ENCODE peak calls at places on chromosomes 3 and 15, in seven cellular contexts. F, C, S, L, N, Y and Q are unnamed samples.

GRCh38 chr15:95912728-95913127 is 417.8 kb upstream of the NR2F2 start:
- DNase-seq in C (no peak), L (no peak), F (no peak), N (no peak), S (no peak), Y (no peak), Q (no peak)

GRCh38 chr15:67824900-67825879 is at the start of gene SKOR1:
- DNase-seq in N (peak; percentile 89), Y (no peak), L (no peak), C (no peak), F (peak; percentile 50), S (no peak), Q (no peak)

GRCh38 chr15:67146875-67147381 is 81.5 kb downstream of the SMAD3 start:
- DNase-seq in S (no peak), N (peak; percentile 66), L (no peak), F (no peak), Y (peak; percentile 88), C (no peak), Q (no peak)

GRCh38 chr3:70249509-70250160 is 62.8 kb downstream of the MDFIC2 start:
- DNase-seq in Y (no peak), C (no peak), S (no peak), F (no peak), L (no peak), N (no peak), Q (no peak)

GRCh38 chr15:64781299-64781698 is 5.9 kb upstream of the RBPMS2 start:
- DNase-seq in L (no peak), S (no peak), N (no peak), F (no peak), Y (no peak), C (peak; percentile 56), Q (no peak)

GRCh38 chr15:100187677-100188076 is 154.1 kb downstream of the ADAMTS17 start:
- DNase-seq in N (peak; percentile 27), S (no peak), L (no peak), C (no peak), F (no peak), Y (no peak), Q (no peak)

GRCh38 chr3:5145120-5145519 is 23.0 kb downstream of the ARL8B start:
- DNase-seq in F (no peak), C (no peak), S (no peak), N (no peak), Y (no peak), L (no peak), Q (no peak)

GRCh38 chr15:52020253-52021085 is 1.4 kb downstream of the MAPK6 start:
- DNase-seq in Y (no peak), N (no peak), L (no peak), F (no peak), S (no peak), C (no peak), Q (no peak)

GRCh38 chr15:26831951-26832350 is 34.9 kb upstream of the GABRA5 start:
- DNase-seq in L (no peak), S (no peak), F (no peak), Y (no peak), C (no peak), N (no peak), Q (no peak)

GRCh38 chr3:9435320-9435719 is 37.9 kb downstream of the SETD5 start:
- DNase-seq in N (no peak), S (no peak), F (no peak), L (no peak), C (no peak), Y (no peak), Q (no peak)

GRCh38 chr15:51909591-51909990 is 62.0 kb downstream of the LEO1 start:
- DNase-seq in C (no peak), L (no peak), F (no peak), N (no peak), Y (no peak), S (no peak), Q (no peak)

GRCh38 chr15:29652595-29652994 is 169.7 kb downstream of the TJP1 start:
- DNase-seq in Y (no peak), S (no peak), L (no peak), C (no peak), F (no peak), N (no peak), Q (no peak)

GRCh38 chr3:127072971-127073851 is 90.3 kb downstream of the PLXNA1 start:
- DNase-seq in Y (no peak), S (no peak), C (no peak), F (no peak), N (no peak), L (no peak), Q (no peak)

GRCh38 chr3:109430911-109431563 is 93.7 kb upstream of the DPPA4 start:
- DNase-seq in S (no peak), N (peak; percentile 62), C (no peak), Y (no peak), F (no peak), L (no peak), Q (no peak)

GRCh38 chr3:14410501-14411165 is 8.2 kb downstream of the SLC6A6 start:
- DNase-seq in F (no peak), L (no peak), C (no peak), Y (no peak), S (no peak), N (no peak), Q (no peak)

GRCh38 chr3:77254967-77255831 is 215.3 kb downstream of the ROBO2 start:
- DNase-seq in N (peak; percentile 78), C (no peak), S (no peak), L (no peak), F (peak; percentile 60), Y (peak; percentile 44), Q (peak; percentile 25)

GRCh38 chr15:66774001-66774814 is 72.2 kb downstream of the SMAD6 start:
- DNase-seq in L (no peak), S (peak; percentile 85), Y (peak; percentile 95), C (peak; percentile 92), N (peak; percentile 98), F (peak; percentile 94), Q (peak; percentile 80)

GRCh38 chr3:132726341-132726823 is 4.2 kb upstream of the NPHP3 start:
- DNase-seq in S (no peak), L (no peak), Y (no peak), F (no peak), C (no peak), N (no peak), Q (peak; percentile 24)

GRCh38 chr3:195897853-195898415 is 10.4 kb downstream of the TNK2 start:
- DNase-seq in Y (no peak), F (no peak), L (no peak), N (peak; percentile 75), S (no peak), C (peak; percentile 7), Q (no peak)

GRCh38 chr3:9914559-9915251 is 2.2 kb upstream of the IL17RC start:
- DNase-seq in N (peak; percentile 57), S (no peak), C (peak; percentile 36), L (no peak), Y (no peak), F (no peak), Q (no peak)

GRCh38 chr3:172334743-172335142 is 113.5 kb downstream of the GHSR start:
- DNase-seq in L (no peak), C (no peak), Y (no peak), S (no peak), N (no peak), F (no peak), Q (no peak)

GRCh38 chr3:172330413-172330812 is 117.8 kb downstream of the GHSR start:
- DNase-seq in L (no peak), N (no peak), F (no peak), S (no peak), C (no peak), Y (no peak), Q (no peak)

GRCh38 chr3:172332256-172333041 is 115.8 kb downstream of the GHSR start:
- DNase-seq in C (peak; percentile 45), L (no peak), N (peak; percentile 87), F (peak; percentile 66), S (peak; percentile 42), Y (peak; percentile 75), Q (peak; percentile 67)

GRCh38 chr3:172333042-172333377 is 115.2 kb downstream of the GHSR start:
- DNase-seq in F (no peak), N (no peak), C (no peak), S (no peak), L (no peak), Y (no peak), Q (no peak)

GRCh38 chr3:172333692-172334457 is 114.4 kb downstream of the GHSR start:
- DNase-seq in C (no peak), F (no peak), S (no peak), L (no peak), N (no peak), Y (no peak), Q (no peak)
- TF ChIP-seq CTCF in C (no peak), F (peak; percentile 23), S (no peak), L (no peak), N (peak; percentile 55), Y (no peak), Q (no peak)

GRCh38 chr15:98568382-98569017 is 79.8 kb upstream of the IGF1R start:
- DNase-seq in L (no peak), Y (no peak), N (no peak), F (no peak), C (no peak), S (no peak), Q (no peak)
- TF ChIP-seq CTCF in L (peak; percentile 29), Y (no peak), N (peak; percentile 69), F (peak; percentile 70), C (no peak), S (peak; percentile 21), Q (no peak)

GRCh38 chr3:139044366-139045210 is at the start of gene PRR23C:
- DNase-seq in F (no peak), N (peak; percentile 56), C (no peak), L (no peak), S (no peak), Y (no peak), Q (no peak)
- TF ChIP-seq CTCF in F (no peak), N (peak; percentile 19), C (no peak), L (peak; percentile 20), S (no peak), Y (no peak), Q (no peak)

GRCh38 chr3:58731673-58732072 is 65.1 kb upstream of the FAM3D start:
- DNase-seq in F (no peak), N (no peak), Y (no peak), S (no peak), C (no peak), L (no peak), Q (no peak)
- TF ChIP-seq CTCF in F (no peak), N (no peak), Y (no peak), S (peak; percentile 5), C (no peak), L (no peak), Q (no peak)